ENCODE peak calls at places on chromosomes 5 and 9, in eight cellular contexts. G is stomach, E is uterus, R is suprapubic skin, J is IMR-90, D is HepG2, P is GM12878, X is esophagus muscularis mucosa. K is an unnamed sample.

GRCh38 chr5:87765009-87765408 is 352.3 kb upstream of the CCNH start:
- DNase-seq in G (no peak), E (no peak), R (no peak), J (no peak), D (no peak), P (no peak), X (no peak), K (no peak)

GRCh38 chr9:106019702-106020101 is 325.4 kb downstream of the TMEM38B start:
- DNase-seq in G (no peak), E (no peak), R (no peak), J (no peak), D (no peak), P (no peak), X (no peak), K (no peak)

GRCh38 chr5:135219868-135220267 is 179.2 kb downstream of the MACROH2A1 start:
- DNase-seq in G (peak; percentile 22), E (no peak), R (peak; percentile 32), J (no peak), D (no peak), P (no peak), X (peak; percentile 83), K (no peak)

GRCh38 chr9:6997330-6997729 is 239.6 kb downstream of the KDM4C start:
- DNase-seq in G (no peak), E (no peak), R (no peak), J (peak; percentile 2), D (no peak), P (no peak), X (no peak), K (no peak)

GRCh38 chr5:153974131-153974812 is 64.4 kb downstream of the FAM114A2 start:
- DNase-seq in G (no peak), E (no peak), R (no peak), J (peak; percentile 40), D (peak; percentile 25), P (no peak), X (peak; percentile 75), K (no peak)

GRCh38 chr9:86637515-86637914 is 283.3 kb upstream of the TUT7 start:
- DNase-seq in G (peak; percentile 27), E (peak; percentile 45), R (no peak), J (peak; percentile 39), D (no peak), P (no peak), X (no peak), K (no peak)

GRCh38 chr5:134249469-134250379 is 23.9 kb upstream of the PPP2CA start:
- DNase-seq in G (no peak), E (peak; percentile 39), R (no peak), J (peak; percentile 67), D (no peak), P (no peak), X (no peak), K (no peak)

GRCh38 chr9:115759411-115759810 is 394.2 kb upstream of the PAPPA start:
- DNase-seq in G (no peak), E (no peak), R (no peak), J (no peak), D (no peak), P (no peak), X (no peak), K (no peak)

GRCh38 chr5:1156033-1156753 is 44.3 kb upstream of the SLC12A7 start:
- DNase-seq in G (no peak), E (no peak), R (no peak), J (no peak), D (no peak), P (no peak), X (no peak), K (no peak)

GRCh38 chr5:6448622-6449464 is at the start of gene UBE2QL1:
- DNase-seq in G (peak; percentile 32), E (no peak), R (no peak), J (no peak), D (no peak), P (no peak), X (no peak), K (no peak)
- TF ChIP-seq POLR2A in G (no peak), E (no peak), R (no peak), J (no peak), D (no peak), P (no peak), X (no peak), K (no peak)

GRCh38 chr5:124732891-124733670 is 13.4 kb downstream of the ZNF608 start:
- DNase-seq in G (no peak), E (no peak), R (no peak), J (no peak), D (no peak), P (no peak), X (no peak), K (no peak)
- H3K36me3 ChIP-seq in G (no peaks in the 10 kb centered on the region), E (no peaks in the 10 kb centered on the region), R (no peaks in the 10 kb centered on the region), J (peaks cover 3% of the 10 kb centered on the region), D (no peaks in the 10 kb centered on the region), P (no peaks in the 10 kb centered on the region), X (no peaks in the 10 kb centered on the region), K (no peaks in the 10 kb centered on the region)

GRCh38 chr5:68287976-68288755 is 72.6 kb downstream of the PIK3R1 start:
- DNase-seq in G (peak; percentile 66), E (peak; percentile 72), R (no peak), J (peak; percentile 37), D (peak; percentile 88), P (peak; percentile 77), X (no peak), K (no peak)
- TF ChIP-seq CTCF in G (no peak), E (no peak), R (no peak), J (no peak), D (no peak), P (no peak), X (no peak), K (no peak)

GRCh38 chr9:128092199-128092977 is 24.4 kb downstream of the SLC25A25 start:
- DNase-seq in G (no peak), E (no peak), R (no peak), J (no peak), D (no peak), P (no peak), X (no peak), K (no peak)

GRCh38 chr9:128094950-128095544 is 27.0 kb downstream of the SLC25A25 start:
- DNase-seq in G (no peak), E (no peak), R (no peak), J (no peak), D (no peak), P (no peak), X (no peak), K (no peak)

GRCh38 chr9:128096614-128097013 is 28.6 kb downstream of the SLC25A25 start:
- DNase-seq in G (no peak), E (no peak), R (no peak), J (no peak), D (no peak), P (no peak), X (no peak), K (no peak)

GRCh38 chr9:128093016-128093415 is 25.0 kb downstream of the SLC25A25 start:
- DNase-seq in G (no peak), E (no peak), R (no peak), J (no peak), D (no peak), P (no peak), X (no peak), K (no peak)

DNA sequence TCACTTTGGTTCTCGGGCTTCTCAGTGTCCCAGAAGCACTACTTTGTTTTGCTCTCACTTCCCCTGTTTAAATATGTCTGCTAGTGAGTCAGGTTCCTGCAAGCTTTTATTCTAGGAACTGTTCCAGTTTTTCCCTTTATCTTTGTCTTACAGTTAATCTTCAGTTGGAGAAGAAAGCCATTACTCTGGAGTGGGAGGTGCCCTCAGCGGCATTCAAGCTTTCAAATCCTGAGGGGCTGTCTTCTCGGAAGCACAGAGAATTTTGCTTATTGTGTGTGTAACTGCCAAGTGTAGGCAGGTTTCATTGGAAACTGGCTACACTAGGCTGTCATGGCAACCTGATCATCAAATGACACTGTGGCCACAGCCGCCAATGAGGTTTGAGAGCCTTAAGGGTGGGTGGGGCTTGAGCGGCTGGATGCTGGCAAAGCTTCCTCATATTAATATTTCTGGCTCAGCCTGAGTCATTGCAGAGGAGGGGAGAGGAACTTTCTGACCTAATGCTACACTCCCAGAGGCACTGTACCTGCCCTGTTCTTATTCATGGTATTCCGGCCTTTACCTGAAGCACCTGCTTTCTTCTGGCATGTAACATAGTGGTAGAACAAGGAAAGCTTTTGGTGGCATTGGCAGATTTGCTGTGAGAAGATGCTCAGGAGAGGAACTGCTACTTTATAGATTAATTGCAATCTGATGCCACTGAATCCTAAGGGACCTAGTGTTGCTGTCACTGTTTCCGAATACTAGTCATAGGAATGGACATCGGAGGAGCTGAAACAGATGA is 26.3 kb downstream of the SLC25A25 start:
- DNase-seq in G (peak; percentile 92), E (peak; percentile 90), R (peak; percentile 96), J (peak; percentile 97), D (no peak), P (no peak), X (peak; percentile 99), K (peak; percentile 49)
- TF ChIP-seq POLR2A in G (no peak), E (peak; percentile 82), R (peak; percentile 57), J (peak; percentile 37), D (no peak), P (no peak), X (peak; percentile 42), K (no peak)

GRCh38 chr9:114186793-114187289 is 31.5 kb downstream of the COL27A1 start:
- DNase-seq in G (no peak), E (no peak), R (no peak), J (no peak), D (no peak), P (no peak), X (no peak), K (no peak)

GRCh38 chr9:114193090-114193489 is 37.8 kb downstream of the COL27A1 start:
- DNase-seq in G (no peak), E (no peak), R (no peak), J (no peak), D (no peak), P (no peak), X (no peak), K (no peak)

GRCh38 chr9:114192539-114192938 is 37.2 kb downstream of the COL27A1 start:
- DNase-seq in G (no peak), E (no peak), R (no peak), J (no peak), D (no peak), P (no peak), X (no peak), K (no peak)

GRCh38 chr9:114189823-114190562 is 34.7 kb downstream of the COL27A1 start:
- DNase-seq in G (no peak), E (no peak), R (no peak), J (no peak), D (no peak), P (no peak), X (no peak), K (no peak)

GRCh38 chr9:114190563-114190905 is 35.2 kb downstream of the COL27A1 start:
- DNase-seq in G (no peak), E (no peak), R (no peak), J (no peak), D (no peak), P (no peak), X (no peak), K (no peak)
- H3K36me3 ChIP-seq in G (no peaks in the 10 kb centered on the region), E (no peaks in the 10 kb centered on the region), R (no peaks in the 10 kb centered on the region), J (peaks cover 7% of the 10 kb centered on the region), D (peaks cover 91% of the 10 kb centered on the region), P (no peaks in the 10 kb centered on the region), X (no peaks in the 10 kb centered on the region), K (no peaks in the 10 kb centered on the region)

K was measured in esophagus squamous epithelium.